ENCODE peak calls at places on chromosomes 4 and X, in seven cellular contexts. H is keratinocyte, Y is IMR-90, Q is K562, T is PC-3, U is mammary epithelial cell, O is H9. B is an unnamed sample.
A peak's percentile ranks its signal among the peaks of the same experiment; 100 is the strongest.

GRCh38 chrX:83759872-83760271 is 101.1 kb upstream of the CYLC1 start:
- DNase-seq in O (no peak), Y (peak; percentile 9), T (peak; percentile 36), U (no peak), H (no peak), Q (no peak), B (no peak)

GRCh38 chr4:19736968-19737756 is 514.5 kb upstream of the SLIT2 start:
- DNase-seq in T (no peak), O (no peak), Q (no peak), Y (no peak), H (no peak), U (no peak), B (no peak)

GRCh38 chrX:17986977-17987376 is 125.9 kb upstream of the RAI2 start:
- DNase-seq in U (no peak), Y (no peak), O (no peak), Q (no peak), T (no peak), H (no peak), B (no peak)

GRCh38 chr4:159105761-159106243 is 2.9 kb downstream of the RAPGEF2 start:
- DNase-seq in O (no peak), T (peak; percentile 63), H (no peak), U (peak; percentile 62), Y (peak; percentile 85), Q (no peak), B (no peak)

GRCh38 chrX:45134303-45134702 is 66.4 kb downstream of the DIPK2B start:
- DNase-seq in Q (no peak), U (no peak), O (no peak), T (no peak), H (no peak), Y (no peak), B (no peak)

GRCh38 chr4:3284734-3285557 is 7.9 kb upstream of the RGS12 start:
- DNase-seq in H (no peak), Q (no peak), U (no peak), O (no peak), T (no peak), Y (no peak), B (peak; percentile 10)

GRCh38 chr4:180635276-180635675 is 1607.9 kb upstream of the TENM3 start:
- DNase-seq in H (no peak), Y (no peak), T (no peak), O (peak; percentile 32), Q (no peak), U (peak; percentile 21), B (no peak)

GRCh38 chr4:1533501-1534064 is 127.3 kb upstream of the NKX1-1 start:
- DNase-seq in H (no peak), U (no peak), Q (no peak), O (no peak), Y (peak; percentile 2), T (no peak), B (no peak)

GRCh38 chrX:123731258-123731986 is 1.4 kb downstream of the THOC2 start:
- DNase-seq in Y (peak; percentile 15), T (peak; percentile 24), O (no peak), Q (peak; percentile 32), H (no peak), U (no peak), B (peak; percentile 23)

GRCh38 chrX:72003811-72004750 is 93.4 kb downstream of the NHSL2 start:
- DNase-seq in T (peak; percentile 42), H (no peak), O (peak; percentile 81), Q (no peak), Y (no peak), U (peak; percentile 10), B (no peak)

GRCh38 chr4:121484633-121485032 is 103.8 kb upstream of the QRFPR start:
- DNase-seq in U (peak; percentile 50), H (peak; percentile 40), Y (peak; percentile 66), T (peak; percentile 60), O (peak; percentile 61), Q (peak; percentile 20), B (no peak)

GRCh38 chr4:46698891-46699290 is 210.2 kb downstream of the COX7B2 start:
- DNase-seq in T (no peak), U (no peak), Y (no peak), O (no peak), Q (no peak), H (no peak), B (no peak)

GRCh38 chr4:9904976-9905587 is 116.2 kb downstream of the SLC2A9 start:
- DNase-seq in O (no peak), Y (peak; percentile 1), H (peak; percentile 35), U (peak; percentile 78), Q (no peak), T (no peak), B (no peak)

GRCh38 chr4:23890369-23891063 is 669 bp upstream of the PPARGC1A start:
- DNase-seq in Q (no peak), H (no peak), O (no peak), Y (no peak), U (no peak), T (no peak), B (no peak)

GRCh38 chr4:102781570-102781969 is 20.8 kb upstream of the MANBA start:
- DNase-seq in O (no peak), Y (no peak), U (no peak), H (no peak), Q (no peak), T (no peak), B (no peak)

GRCh38 chrX:39336709-39337294 is 535.5 kb downstream of the MID1IP1 start:
- DNase-seq in Q (no peak), H (no peak), T (no peak), Y (no peak), U (no peak), O (no peak), B (no peak)

GRCh38 chrX:119468930-119469635 is 839 bp downstream of the SLC25A5 start:
- DNase-seq in T (peak; percentile 83), O (peak; percentile 74), Q (peak; percentile 73), U (peak; percentile 76), H (no peak), Y (peak; percentile 71), B (peak; percentile 90)

GRCh38 chr4:54233128-54233696 is 4.1 kb downstream of the PDGFRA start:
- DNase-seq in Y (peak; percentile 85), O (peak; percentile 86), H (no peak), U (peak; percentile 81), T (peak; percentile 93), Q (peak; percentile 74), B (peak; percentile 83)

GRCh38 chr4:100306018-100306417 is 115.8 kb upstream of the DDIT4L start:
- DNase-seq in O (no peak), U (peak; percentile 11), Y (peak; percentile 47), T (peak; percentile 2), Q (no peak), H (no peak), B (no peak)

GRCh38 chrX:12210196-12210815 is 72.0 kb downstream of the FRMPD4 start:
- DNase-seq in Y (peak; percentile 78), H (peak; percentile 50), T (peak; percentile 84), Q (no peak), U (peak; percentile 83), O (no peak), B (no peak)

GRCh38 chr4:15410750-15411149 is 17.1 kb upstream of the C1QTNF7 start:
- DNase-seq in Q (no peak), U (no peak), T (no peak), O (no peak), H (no peak), Y (no peak), B (peak; percentile 23)

GRCh38 chr4:5870701-5871100 is 22.2 kb downstream of the CRMP1 start:
- DNase-seq in T (no peak), Y (no peak), H (no peak), O (no peak), Q (no peak), U (no peak), B (no peak)

GRCh38 chr4:5865896-5866599 is 26.8 kb downstream of the CRMP1 start:
- DNase-seq in Y (no peak), O (no peak), T (no peak), H (no peak), Q (no peak), U (no peak), B (no peak)

GRCh38 chr4:5870220-5870619 is 22.7 kb downstream of the CRMP1 start:
- DNase-seq in T (no peak), U (no peak), H (no peak), Q (no peak), O (no peak), Y (no peak), B (no peak)

GRCh38 chr4:5863461-5864113 is 29.3 kb downstream of the CRMP1 start:
- DNase-seq in H (peak; percentile 66), T (peak; percentile 87), O (no peak), Q (no peak), U (peak; percentile 90), Y (peak; percentile 96), B (no peak)

GRCh38 chr4:5866841-5867782 is 25.8 kb downstream of the CRMP1 start:
- DNase-seq in Y (no peak), U (no peak), Q (no peak), H (no peak), O (no peak), T (no peak), B (no peak)
- H3K9ac ChIP-seq in Y (no peak overlapping the region), U (no peak overlapping the region), Q (no peak overlapping the region), H (no peak overlapping the region), O (peak overlapping the region; percentile 5), T (no peak overlapping the region), B (no peak overlapping the region)

GRCh38 chrX:8341814-8342590 is 122.6 kb upstream of the VCX3B start:
- DNase-seq in T (peak; percentile 70), H (peak; percentile 30), Y (no peak), U (peak; percentile 74), O (no peak), Q (no peak), B (no peak)
- H3K9ac ChIP-seq in T (peak overlapping the region; percentile 42), H (no peak overlapping the region), Y (no peak overlapping the region), U (no peak overlapping the region), O (no peak overlapping the region), Q (no peak overlapping the region), B (no peak overlapping the region)

GRCh38 chr4:101418466-101418865 is 71.1 kb upstream of the PPP3CA start:
- DNase-seq in Q (no peak), U (no peak), Y (no peak), T (no peak), H (no peak), O (no peak), B (no peak)

GRCh38 chr4:101418055-101418454 is 70.7 kb upstream of the PPP3CA start:
- DNase-seq in H (no peak), Q (no peak), U (no peak), T (no peak), O (no peak), Y (no peak), B (no peak)

GRCh38 chr4:101414496-101414895 is 67.2 kb upstream of the PPP3CA start:
- DNase-seq in Q (no peak), T (no peak), U (no peak), O (no peak), H (no peak), Y (no peak), B (no peak)

GRCh38 chr4:101417046-101417445 is 69.7 kb upstream of the PPP3CA start:
- DNase-seq in O (peak; percentile 32), T (no peak), Y (no peak), H (no peak), Q (no peak), U (no peak), B (no peak)

GRCh38 chr4:101415962-101416361 is 68.6 kb upstream of the PPP3CA start:
- DNase-seq in H (no peak), Q (no peak), O (no peak), U (no peak), Y (no peak), T (no peak), B (no peak)
- H3K9ac ChIP-seq in H (no peak overlapping the region), Q (no peak overlapping the region), O (no peak overlapping the region), U (no peak overlapping the region), Y (no peak overlapping the region), T (no peak overlapping the region), B (no peak overlapping the region)

DNA sequence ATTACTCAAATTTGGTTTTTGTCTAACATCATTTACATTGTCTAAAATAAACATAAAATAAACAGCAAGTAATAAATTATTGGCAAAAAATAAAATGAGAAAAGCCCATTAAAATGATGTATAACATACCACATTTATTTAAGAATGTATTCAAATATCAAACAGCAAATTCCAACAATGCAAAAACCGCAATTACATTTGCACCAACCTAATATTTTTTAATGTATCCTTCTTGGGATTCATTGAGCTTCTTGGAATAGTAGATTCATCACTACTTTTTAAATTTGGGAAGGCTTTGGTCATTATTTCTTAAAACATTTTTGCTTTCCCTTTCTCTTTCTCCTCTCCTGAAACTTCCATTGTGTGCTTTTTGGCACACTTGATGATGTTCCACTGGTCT is 400.2 kb downstream of the MAGEE1 start:
- DNase-seq in Q (no peak), H (no peak), U (no peak), T (no peak), Y (no peak), O (no peak), B (no peak)
- H3K9ac ChIP-seq in Q (no peak overlapping the region), H (no peak overlapping the region), U (no peak overlapping the region), T (no peak overlapping the region), Y (no peak overlapping the region), O (no peak overlapping the region), B (no peak overlapping the region)